ENCODE peak calls at places on chromosomes 13 and 19, in five cellular contexts. U, V, E, D and F are unnamed samples. For H3K4me1, the result is how much of the 10 kb centered on the place peaks cover.

GRCh38 chr13:33937373-33938087 is 119.6 kb downstream of the RFC3 start:
- DNase-seq in V (no peak), D (no peak), E (no peak), U (no peak), F (no peak)

GRCh38 chr13:59176775-59177174 is 987.0 kb downstream of the DIAPH3 start:
- DNase-seq in V (no peak), U (no peak), D (no peak), E (no peak), F (no peak)

GRCh38 chr13:29936051-29936813 is 85.8 kb upstream of the UBL3 start:
- DNase-seq in E (no peak), D (peak), V (no peak), U (no peak), F (no peak)

GRCh38 chr19:46704379-46705076 is 12.4 kb downstream of the PRKD2 start:
- DNase-seq in U (peak), V (no peak), E (no peak), D (peak), F (no peak)

GRCh38 chr19:7152568-7152967 is 83.1 kb downstream of the ZNF557 start:
- DNase-seq in E (no peak), D (no peak), V (no peak), U (no peak), F (no peak)

GRCh38 chr13:79901336-79901735 is 420.4 kb downstream of the NDFIP2 start:
- DNase-seq in U (no peak), E (no peak), V (no peak), D (no peak), F (no peak)

GRCh38 chr13:54989418-54989817 is 1960.8 kb downstream of the OLFM4 start:
- DNase-seq in D (no peak), U (no peak), E (no peak), V (no peak), F (no peak)

GRCh38 chr13:26112843-26113242 is 61.0 kb upstream of the SHISA2 start:
- DNase-seq in D (no peak), U (no peak), E (no peak), V (no peak), F (no peak)

GRCh38 chr19:56840452-56841193 is at the start of the genes PEG3 and ZIM2:
- DNase-seq in V (no peak), D (no peak), U (peak), E (peak), F (no peak)

GRCh38 chr19:52993342-52994178 is 20.2 kb upstream of the ERVV-1 start:
- DNase-seq in E (peak), D (peak), U (peak), V (peak), F (no peak)

GRCh38 chr13:28179974-28180373 is 41.6 kb downstream of the PAN3 start:
- DNase-seq in U (no peak), D (no peak), V (no peak), E (no peak), F (no peak)

GRCh38 chr19:37997911-37998344 is 90.9 kb downstream of the SIPA1L3 start:
- DNase-seq in D (no peak), E (no peak), V (peak), U (no peak), F (no peak)

GRCh38 chr19:37059142-37059541 is 19.1 kb upstream of the ZNF420 start:
- DNase-seq in D (no peak), V (no peak), U (no peak), E (no peak), F (no peak)

GRCh38 chr13:36345438-36346221 is 564 bp downstream of the SPART start:
- DNase-seq in V (no peak), U (peak), E (peak), D (peak), F (no peak)

GRCh38 chr19:35202722-35203674 is 25.5 kb downstream of the FAM187B start:
- DNase-seq in V (no peak), U (no peak), E (no peak), D (no peak), F (peak)

GRCh38 chr13:21218351-21219043 is 42.0 kb downstream of the MRPL57 start:
- DNase-seq in U (no peak), E (no peak), D (no peak), V (no peak), F (no peak)

GRCh38 chr13:47678201-47678963 is 322.7 kb downstream of the SUCLA2 start:
- DNase-seq in V (no peak), E (peak), U (no peak), D (no peak), F (no peak)

GRCh38 chr19:43534811-43535761 is 2.1 kb downstream of the ZNF575 start:
- DNase-seq in U (peak), E (peak), D (peak), V (no peak), F (no peak)

DNA sequence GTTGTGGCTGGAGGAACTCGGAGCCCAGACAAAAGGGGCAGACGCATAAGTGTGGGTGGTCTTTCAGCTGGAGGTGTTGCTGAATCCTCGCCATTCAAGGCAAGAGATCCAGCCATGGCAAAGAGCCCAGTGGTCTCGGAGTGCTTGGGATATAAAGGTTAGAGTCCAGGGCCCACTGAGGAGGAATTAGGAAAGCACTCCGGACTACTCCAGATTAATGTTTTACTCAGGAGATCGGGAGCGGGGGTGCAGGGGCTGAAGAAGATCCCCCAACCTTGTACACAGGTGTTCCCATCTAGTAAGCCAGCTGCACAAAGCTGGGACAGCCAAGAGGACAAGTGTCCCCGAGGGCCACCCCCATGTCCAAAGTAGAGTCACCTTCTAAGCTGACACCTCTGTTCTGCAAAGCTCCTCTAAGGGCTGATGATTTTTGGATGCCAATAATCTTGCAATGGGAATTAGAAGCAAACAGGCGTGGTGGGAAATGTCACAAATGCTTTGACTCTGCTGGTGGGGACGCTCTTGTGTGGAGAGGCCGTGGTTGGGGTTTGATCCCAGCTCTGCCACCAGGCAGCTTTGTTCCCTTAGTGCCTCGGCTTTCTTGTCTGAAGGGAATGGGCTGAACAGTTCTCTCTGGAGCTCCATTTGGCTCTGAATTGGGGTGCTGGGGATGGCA is 194.3 kb upstream of the SOX1 start:
- DNase-seq in U (no peak), E (no peak), D (peak), V (no peak), F (no peak)
- H3K4me1 ChIP-seq in U (under half), E (under half), D (under half), V (under half), F (under half)

DNA sequence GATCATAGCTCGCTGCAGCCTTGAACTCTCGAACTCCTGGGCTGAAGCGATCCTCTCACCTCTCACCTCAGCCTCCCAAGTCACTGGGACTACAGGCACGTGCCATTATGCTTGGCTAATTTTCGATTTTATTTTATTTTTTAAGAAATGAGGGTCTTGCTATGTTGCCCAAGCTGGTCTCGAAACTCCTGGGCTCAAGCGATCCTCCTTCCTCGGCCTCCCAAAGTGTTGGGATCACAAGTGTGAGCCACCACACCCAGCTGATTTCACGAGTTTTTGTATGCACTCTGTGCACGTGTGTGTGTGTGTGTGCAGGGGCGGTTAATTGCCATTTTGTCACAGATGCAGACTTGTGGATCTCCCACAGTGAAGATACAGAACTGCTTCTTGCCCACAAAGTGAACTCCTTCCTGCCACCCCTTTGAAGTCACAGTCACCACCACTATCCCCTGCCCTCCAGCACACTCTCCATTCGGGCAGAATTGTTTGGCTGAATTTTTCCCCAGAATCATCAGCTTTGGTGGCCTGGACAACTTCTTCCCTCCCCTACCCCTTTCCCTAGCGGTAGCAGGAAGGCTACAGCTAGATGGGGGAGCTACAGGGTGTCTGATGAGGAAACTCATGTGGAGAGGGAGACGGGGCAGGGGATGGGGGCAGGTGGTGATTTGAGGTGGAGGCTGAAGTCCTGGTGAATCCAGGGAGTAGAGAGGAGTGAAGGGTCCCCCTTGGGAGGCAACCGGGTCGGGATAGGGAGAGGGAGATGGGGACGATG is 59.6 kb downstream of the CELF5 start:
- DNase-seq in E (no peak), V (no peak), D (no peak), U (no peak), F (no peak)
- H3K4me3 ChIP-seq in E (peak), V (peak), D (peak), U (no peak), F (peak)

GRCh38 chr13:68714292-68714691 is 1393.3 kb upstream of the ATXN8OS start:
- DNase-seq in V (no peak), E (peak), D (no peak), U (no peak), F (no peak)
- H3K27ac ChIP-seq in V (no peak), E (no peak), D (no peak), U (no peak), F (no peak)

GRCh38 chr19:10670876-10671804 is 17.0 kb downstream of the ILF3 start:
- DNase-seq in E (no peak), U (no peak), V (no peak), D (no peak), F (no peak)
- H3K4me1 ChIP-seq in E (under half), U (under half), V (under half), D (under half), F (under half)

GRCh38 chr19:1264801-1265610 is 4.1 kb upstream of the CIRBP start:
- DNase-seq in U (peak), D (peak), V (no peak), E (no peak), F (no peak)
- H3K4me3 ChIP-seq in U (peak), D (peak), V (no peak), E (no peak), F (no peak)

GRCh38 chr19:2815191-2815614 is 4.5 kb upstream of the ZNF554 start:
- DNase-seq in V (no peak), U (no peak), E (no peak), D (no peak), F (no peak)
- H3K27ac ChIP-seq in V (no peak), U (no peak), E (no peak), D (no peak), F (no peak)

GRCh38 chr13:111387026-111387871 is 66.8 kb downstream of the TEX29 start:
- DNase-seq in V (no peak), E (no peak), U (no peak), D (no peak), F (no peak)

GRCh38 chr13:111390522-111391270 is 70.3 kb downstream of the TEX29 start:
- DNase-seq in D (no peak), E (no peak), V (no peak), U (no peak), F (no peak)

GRCh38 chr13:111388851-111389500 is 68.5 kb downstream of the TEX29 start:
- DNase-seq in U (no peak), D (no peak), E (no peak), V (no peak), F (no peak)

GRCh38 chr13:111389621-111390521 is 69.4 kb downstream of the TEX29 start:
- DNase-seq in D (no peak), V (no peak), E (no peak), U (no peak), F (no peak)

DNA sequence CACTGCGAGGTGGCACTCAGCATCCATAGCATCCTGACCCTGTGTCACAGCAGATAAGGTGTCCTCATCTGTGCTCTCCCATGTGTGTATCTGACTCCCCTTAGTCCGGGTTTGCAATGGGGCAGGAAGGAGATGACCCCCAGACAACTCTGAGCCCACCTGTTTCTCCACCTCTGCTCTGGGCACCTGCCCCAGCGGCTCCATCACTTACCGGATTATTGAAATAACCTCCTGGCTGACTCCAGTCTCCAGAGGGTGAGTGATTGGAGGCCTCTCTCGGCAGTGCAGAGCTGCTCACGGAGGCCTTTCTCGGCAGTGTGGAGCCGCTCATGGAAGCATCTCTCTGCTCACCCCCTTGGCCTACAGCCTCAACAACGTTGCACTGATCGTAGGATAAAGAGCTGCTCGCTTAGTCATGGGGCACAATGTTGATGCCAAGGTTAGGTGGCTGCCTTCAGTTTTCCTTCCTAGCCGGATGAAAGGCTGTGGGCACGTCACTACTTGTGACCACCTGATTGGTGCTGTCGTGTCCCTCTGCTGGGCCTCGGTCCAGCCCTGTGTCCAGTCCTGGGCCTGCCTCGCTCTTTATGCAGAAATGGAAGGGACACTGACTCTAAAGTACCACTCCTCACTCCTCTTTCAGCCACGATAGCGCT is 67.6 kb downstream of the TEX29 start:
- DNase-seq in D (no peak), E (no peak), U (no peak), V (no peak), F (no peak)
- H3K4me1 ChIP-seq in D (under half), E (under half), U (under half), V (under half), F (under half)

DNA sequence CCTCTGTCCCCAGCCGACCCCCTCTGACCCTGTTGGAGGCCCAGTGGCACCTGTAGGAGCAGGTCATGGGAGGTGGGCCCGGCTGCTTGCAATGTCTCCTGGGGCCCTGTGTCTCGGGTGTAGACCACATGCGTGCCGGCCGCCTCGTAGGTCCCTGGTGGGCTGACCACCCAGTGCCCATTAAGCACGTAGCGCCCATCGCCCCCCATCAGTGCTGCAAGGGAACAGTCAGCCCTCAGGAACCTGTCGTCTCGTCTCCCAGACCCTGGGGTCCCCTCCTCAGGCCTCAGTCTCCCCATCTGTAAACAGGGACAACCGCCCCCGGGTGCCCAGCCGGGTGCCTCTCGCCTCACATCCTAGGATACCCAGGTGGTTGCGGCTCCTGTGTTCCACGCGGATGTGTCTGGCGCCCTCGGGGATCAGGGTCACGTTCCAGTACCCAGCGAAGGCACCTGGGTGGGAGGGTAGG is 5.6 kb downstream of the ADAMTSL5 start:
- DNase-seq in E (no peak), U (no peak), V (no peak), D (no peak), F (no peak)
- H3K4me3 ChIP-seq in E (no peak), U (peak), V (no peak), D (peak), F (no peak)

DNA sequence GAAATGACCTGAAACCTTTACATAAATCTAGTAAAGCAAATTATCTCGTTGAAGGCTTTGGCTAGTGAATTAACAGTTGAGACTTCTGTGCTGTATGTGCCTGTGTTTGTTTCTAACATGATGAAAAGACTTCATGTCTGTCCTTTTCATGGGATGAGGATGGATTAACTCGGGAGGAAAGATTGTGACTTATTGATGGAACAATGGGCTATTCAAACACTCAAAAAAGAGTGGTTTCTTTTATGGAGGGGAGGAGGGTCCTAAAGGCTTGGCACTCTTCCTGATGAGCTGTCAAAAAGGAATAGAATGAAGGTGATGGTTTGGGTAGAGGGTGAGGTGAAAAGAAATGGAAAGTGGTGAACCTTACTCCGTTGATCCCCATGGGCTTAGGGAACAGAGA is 44.5 kb upstream of the FRY start:
- DNase-seq in U (no peak), E (no peak), V (no peak), D (no peak), F (no peak)
- H3K27ac ChIP-seq in U (no peak), E (peak), V (no peak), D (no peak), F (no peak)